ENCODE peak calls at places on chromosomes 16 and 17, in eight cellular contexts. J is HFFc6, N is AG09319, Y is HCT116, T is RWPE1, X is RCC 7860, K is D721Med, W is GM06990. L is an unnamed sample.

GRCh38 chr16:11759163-11759834 is 16.6 kb upstream of the TXNDC11 start:
- DNase-seq in J (no peak), N (no peak), Y (no peak), T (no peak), X (no peak), K (no peak), W (no peak), L (no peak)

GRCh38 chr17:82280537-82280936 is 7.0 kb upstream of the CSNK1D start:
- DNase-seq in J (no peak), N (no peak), Y (no peak), T (no peak), X (no peak), K (no peak), W (no peak), L (no peak)

GRCh38 chr16:58507963-58508670 is 7.2 kb upstream of the SETD6 start:
- DNase-seq in J (no peak), N (no peak), Y (no peak), T (no peak), X (no peak), K (no peak), W (no peak), L (no peak)

GRCh38 chr17:31313982-31314787 is at the start of gene EVI2B:
- DNase-seq in J (peak; percentile 46), N (no peak), Y (no peak), T (peak; percentile 42), X (no peak), K (no peak), W (peak; percentile 80), L (peak; percentile 84)

GRCh38 chr17:76472258-76472645 is 4.8 kb downstream of the AANAT start:
- DNase-seq in J (no peak), N (no peak), Y (no peak), T (no peak), X (no peak), K (no peak), W (no peak), L (no peak)

GRCh38 chr16:25026621-25027020 is 11.5 kb upstream of the ARHGAP17 start:
- DNase-seq in J (no peak), N (no peak), Y (no peak), T (no peak), X (no peak), K (no peak), W (no peak), L (no peak)

GRCh38 chr17:49162866-49163265 is 30.3 kb downstream of the B4GALNT2 start:
- DNase-seq in J (no peak), N (no peak), Y (no peak), T (no peak), X (no peak), K (no peak), W (no peak), L (no peak)

GRCh38 chr16:84976644-84977400 is 34.5 kb downstream of the ZDHHC7 start:
- DNase-seq in J (no peak), N (no peak), Y (no peak), T (no peak), X (no peak), K (no peak), W (no peak), L (no peak)

GRCh38 chr17:73091770-73092517 is 544 bp downstream of the SLC39A11 start:
- DNase-seq in J (no peak), N (no peak), Y (no peak), T (peak; percentile 52), X (peak; percentile 11), K (no peak), W (peak; percentile 22), L (peak; percentile 41)

GRCh38 chr16:46918905-46919792 is 35.0 kb downstream of the GPT2 start:
- DNase-seq in J (no peak), N (no peak), Y (no peak), T (no peak), X (no peak), K (no peak), W (peak; percentile 76), L (no peak)

GRCh38 chr17:40291311-40291710 is 3.6 kb downstream of the CDC6 start:
- DNase-seq in J (no peak), N (no peak), Y (no peak), T (no peak), X (no peak), K (no peak), W (no peak), L (no peak)

GRCh38 chr16:24652209-24652712 is 77.2 kb upstream of the TNRC6A start:
- DNase-seq in J (no peak), N (no peak), Y (no peak), T (no peak), X (no peak), K (no peak), W (no peak), L (no peak)

GRCh38 chr17:80750263-80750662 is 205.6 kb downstream of the RPTOR start:
- DNase-seq in J (no peak), N (no peak), Y (no peak), T (no peak), X (no peak), K (no peak), W (no peak), L (no peak)

GRCh38 chr16:30395992-30396560 is 856 bp downstream of the ZNF48 start:
- DNase-seq in J (no peak), N (no peak), Y (no peak), T (no peak), X (no peak), K (no peak), W (no peak), L (no peak)

GRCh38 chr17:40345161-40346034 is 19.1 kb downstream of the GJD3 start:
- DNase-seq in J (peak; percentile 40), N (no peak), Y (no peak), T (peak; percentile 76), X (no peak), K (no peak), W (no peak), L (peak; percentile 85)

GRCh38 chr16:66266436-66267286 is 99.8 kb upstream of the CDH5 start:
- DNase-seq in J (peak; percentile 63), N (peak; percentile 90), Y (no peak), T (no peak), X (no peak), K (no peak), W (no peak), L (no peak)

GRCh38 chr17:35376245-35376644 is 2.8 kb upstream of the SLFN11 start:
- DNase-seq in J (peak; percentile 29), N (no peak), Y (no peak), T (no peak), X (peak; percentile 15), K (no peak), W (no peak), L (no peak)

GRCh38 chr17:75832652-75833400 is 11.4 kb downstream of the UNC13D start:
- DNase-seq in J (no peak), N (no peak), Y (no peak), T (no peak), X (no peak), K (no peak), W (no peak), L (no peak)

GRCh38 chr17:7343250-7343649 is 6.9 kb downstream of the ACAP1 start:
- DNase-seq in J (no peak), N (no peak), Y (no peak), T (no peak), X (no peak), K (no peak), W (no peak), L (no peak)

GRCh38 chr16:2857451-2858244 is at the start of gene PRSS22:
- DNase-seq in J (no peak), N (no peak), Y (no peak), T (peak; percentile 42), X (no peak), K (peak; percentile 13), W (no peak), L (no peak)

GRCh38 chr16:17160285-17160854 is 310.4 kb downstream of the XYLT1 start:
- DNase-seq in J (no peak), N (no peak), Y (no peak), T (no peak), X (no peak), K (no peak), W (no peak), L (no peak)

GRCh38 chr17:79691931-79692330 is 38.8 kb upstream of the ENPP7 start:
- DNase-seq in J (no peak), N (no peak), Y (no peak), T (no peak), X (no peak), K (no peak), W (no peak), L (no peak)